ENCODE peak calls at places on chromosomes 12 and 14, in six cellular contexts. R is amygdala, O is Calu3, V is aorta, P is cardiac septum, N is small intestine. I is an unnamed sample.

GRCh38 chr14:32633930-32634329 is 304.7 kb upstream of the NPAS3 start:
- DNase-seq in R (no peak), O (no peak), V (no peak), P (no peak), N (no peak), I (no peak)

GRCh38 chr12:107976331-107976730 is 152.8 kb upstream of the WSCD2 start:
- DNase-seq in R (no peak), O (no peak), V (no peak), P (no peak), N (no peak), I (no peak)

GRCh38 chr12:131622422-131622955 is 88.4 kb upstream of the SFSWAP start:
- DNase-seq in R (no peak), O (no peak), V (no peak), P (no peak), N (no peak), I (no peak)

GRCh38 chr14:100019156-100019882 is 45.9 kb upstream of the EVL start:
- DNase-seq in R (no peak), O (no peak), V (no peak), P (no peak), N (no peak), I (no peak)

GRCh38 chr12:58668831-58669230 is 251.5 kb downstream of the LRIG3 start:
- DNase-seq in R (no peak), O (no peak), V (no peak), P (no peak), N (no peak), I (no peak)

GRCh38 chr14:65495196-65495595 is 82.7 kb downstream of the FUT8 start:
- DNase-seq in R (no peak), O (no peak), V (no peak), P (no peak), N (no peak), I (no peak)

GRCh38 chr14:65565948-65566347 is 153.4 kb downstream of the FUT8 start:
- DNase-seq in R (no peak), O (no peak), V (no peak), P (no peak), N (no peak), I (no peak)

GRCh38 chr12:114562654-114563053 is 121.3 kb downstream of the TBX3 start:
- DNase-seq in R (no peak), O (no peak), V (no peak), P (peak), N (no peak), I (no peak)

GRCh38 chr14:92646952-92647461 is 101.4 kb downstream of the LGMN start:
- DNase-seq in R (no peak), O (no peak), V (no peak), P (no peak), N (no peak), I (no peak)

GRCh38 chr12:28795306-28795705 is 353.8 kb upstream of the FAR2 start:
- DNase-seq in R (no peak), O (no peak), V (no peak), P (no peak), N (no peak), I (no peak)

GRCh38 chr14:58315606-58316005 is 17.3 kb downstream of the ARID4A start:
- DNase-seq in R (no peak), O (no peak), V (no peak), P (no peak), N (no peak), I (no peak)

GRCh38 chr12:2018401-2018800 is 14.1 kb upstream of the DCP1B start:
- DNase-seq in R (no peak), O (no peak), V (no peak), P (no peak), N (no peak), I (no peak)

GRCh38 chr12:52119398-52120254 is 40.1 kb downstream of the SMIM41 start:
- DNase-seq in R (no peak), O (peak), V (no peak), P (no peak), N (peak), I (peak)

GRCh38 chr14:31992051-31992450 is 85.1 kb upstream of the ARHGAP5 start:
- DNase-seq in R (no peak), O (no peak), V (no peak), P (no peak), N (peak), I (no peak)

GRCh38 chr14:77865455-77865854 is 65.5 kb downstream of the ADCK1 start:
- DNase-seq in R (no peak), O (no peak), V (no peak), P (no peak), N (no peak), I (no peak)

GRCh38 chr12:4153343-4153892 is 120.1 kb upstream of the CCND2 start:
- DNase-seq in R (no peak), O (no peak), V (no peak), P (no peak), N (peak), I (no peak)

GRCh38 chr14:22305563-22306127 is 283.4 kb downstream of the DAD1 start:
- DNase-seq in R (no peak), O (no peak), V (no peak), P (no peak), N (no peak), I (no peak)

GRCh38 chr12:6370994-6371754 is 4.2 kb downstream of the SCNN1A start:
- DNase-seq in R (no peak), O (peak), V (peak), P (no peak), N (peak), I (no peak)

GRCh38 chr12:109771746-109772621 is 58.4 kb downstream of the FAM222A start:
- DNase-seq in R (no peak), O (no peak), V (peak), P (peak), N (no peak), I (no peak)

GRCh38 chr12:70907412-70907811 is 13.1 kb downstream of the PTPRR start:
- DNase-seq in R (no peak), O (no peak), V (no peak), P (no peak), N (no peak), I (no peak)

GRCh38 chr12:124915249-124916236 is 1.1 kb upstream of the UBC start:
- DNase-seq in R (no peak), O (peak), V (peak), P (peak), N (peak), I (no peak)

GRCh38 chr12:90858261-90858660 is 96.7 kb downstream of the CCER1 start:
- DNase-seq in R (no peak), O (peak), V (no peak), P (no peak), N (peak), I (no peak)

GRCh38 chr14:22471545-22472121 is 117.4 kb downstream of the DAD1 start:
- DNase-seq in R (peak), O (peak), V (no peak), P (no peak), N (peak), I (peak)

GRCh38 chr12:130435826-130436225 is 98.1 kb downstream of the PIWIL1 start:
- DNase-seq in R (no peak), O (no peak), V (peak), P (peak), N (no peak), I (no peak)

GRCh38 chr12:73935817-73936216 is 601.8 kb upstream of the ATXN7L3B start:
- DNase-seq in R (no peak), O (peak), V (no peak), P (no peak), N (no peak), I (no peak)

GRCh38 chr14:93997082-93997481 is at the start of gene CCDC197:
- DNase-seq in R (no peak), O (peak), V (no peak), P (no peak), N (no peak), I (no peak)

GRCh38 chr12:93016752-93017350 is 87.8 kb upstream of the EEA1 start:
- DNase-seq in R (no peak), O (no peak), V (no peak), P (no peak), N (no peak), I (no peak)

GRCh38 chr12:52496590-52497071 is 3.6 kb upstream of the KRT6A start:
- DNase-seq in R (no peak), O (no peak), V (no peak), P (no peak), N (no peak), I (no peak)

GRCh38 chr12:79407671-79408622 is 282.8 kb downstream of the PAWR start:
- DNase-seq in R (no peak), O (peak), V (no peak), P (no peak), N (peak), I (peak)

GRCh38 chr14:49623941-49624806 is 3.6 kb downstream of the MGAT2 start:
- DNase-seq in R (no peak), O (no peak), V (no peak), P (no peak), N (peak), I (no peak)

GRCh38 chr12:80018119-80018518 is 81.2 kb upstream of the OTOGL start:
- DNase-seq in R (no peak), O (no peak), V (no peak), P (no peak), N (no peak), I (no peak)

GRCh38 chr14:68199465-68200145 is 380.0 kb downstream of the RAD51B start:
- DNase-seq in R (no peak), O (no peak), V (no peak), P (no peak), N (no peak), I (peak)

GRCh38 chr14:100902295-100902694 is 1.2 kb downstream of the RTL1 start:
- DNase-seq in R (no peak), O (no peak), V (peak), P (peak), N (no peak), I (no peak)

GRCh38 chr12:12505544-12506501 is 56.8 kb downstream of the DUSP16 start:
- DNase-seq in R (no peak), O (no peak), V (no peak), P (no peak), N (peak), I (no peak)

GRCh38 chr12:48980953-48981756 is 3.0 kb downstream of the WNT1 start:
- DNase-seq in R (no peak), O (no peak), V (peak), P (no peak), N (peak), I (no peak)

GRCh38 chr12:27575099-27575779 is 51.2 kb downstream of the PPFIBP1 start:
- DNase-seq in R (no peak), O (no peak), V (no peak), P (no peak), N (no peak), I (no peak)

GRCh38 chr12:2332947-2333346 is 280.2 kb downstream of the CACNA1C start:
- DNase-seq in R (no peak), O (no peak), V (peak), P (no peak), N (no peak), I (no peak)

I was measured in neural crest cell.